ENCODE peak calls at places on chromosomes 16 and 17, in eight cellular contexts. U is immature natural killer cell, O is hypothalamus, B is COR-L47, V is bronchial epithelial cell, Q is NCI-H1417, R is Daoy, H is heart left ventricle. A is an unnamed sample.
A peak's percentile ranks its signal among the peaks of the same experiment; 100 is the strongest.

GRCh38 chr16:65763640-65764305 is 602.7 kb upstream of the CDH5 start:
- DNase-seq in U (no peak), O (no peak), B (no peak), V (no peak), Q (no peak), R (no peak), H (no peak), A (no peak)

GRCh38 chr16:70553645-70554044 is 30.0 kb downstream of the SF3B3 start:
- DNase-seq in U (no peak), O (no peak), B (no peak), V (no peak), Q (no peak), R (no peak), H (no peak), A (no peak)

GRCh38 chr16:84795338-84796053 is 24.3 kb upstream of the CRISPLD2 start:
- DNase-seq in U (no peak), O (no peak), B (no peak), V (peak; percentile 35), Q (no peak), R (peak; percentile 32), H (peak; percentile 83), A (no peak)

GRCh38 chr17:65324977-65325376 is 187.8 kb downstream of the RGS9 start:
- DNase-seq in U (no peak), O (no peak), B (no peak), V (no peak), Q (no peak), R (no peak), H (peak; percentile 25), A (no peak)

GRCh38 chr17:2872282-2872681 is 76.0 kb downstream of the RAP1GAP2 start:
- DNase-seq in U (no peak), O (no peak), B (no peak), V (no peak), Q (no peak), R (no peak), H (no peak), A (no peak)

GRCh38 chr17:39923836-39924690 is 3.3 kb downstream of the ORMDL3 start:
- DNase-seq in U (no peak), O (no peak), B (no peak), V (no peak), Q (no peak), R (no peak), H (no peak), A (peak; percentile 11)

GRCh38 chr17:60563743-60564142 is 36.2 kb upstream of the PPM1D start:
- DNase-seq in U (no peak), O (no peak), B (no peak), V (peak; percentile 48), Q (no peak), R (peak; percentile 10), H (no peak), A (no peak)

GRCh38 chr17:76266244-76266938 is 1.2 kb downstream of the UBALD2 start:
- DNase-seq in U (no peak), O (no peak), B (no peak), V (peak; percentile 29), Q (peak; percentile 29), R (peak; percentile 43), H (no peak), A (peak; percentile 48)

GRCh38 chr16:75742424-75743047 is 16.2 kb upstream of the CPHXL start:
- DNase-seq in U (no peak), O (no peak), B (no peak), V (peak; percentile 2), Q (no peak), R (no peak), H (no peak), A (peak; percentile 17)

GRCh38 chr17:74960739-74961342 is 11.7 kb downstream of the HID1 start:
- DNase-seq in U (no peak), O (no peak), B (no peak), V (peak; percentile 52), Q (no peak), R (peak; percentile 84), H (no peak), A (peak; percentile 96)

GRCh38 chr16:11328172-11329079 is 16.8 kb upstream of the RMI2 start:
- DNase-seq in U (no peak), O (no peak), B (no peak), V (peak; percentile 73), Q (no peak), R (peak; percentile 87), H (peak; percentile 80), A (no peak)

GRCh38 chr16:82011199-82011641 is at the start of gene SDR42E1:
- DNase-seq in U (peak; percentile 48), O (no peak), B (peak; percentile 86), V (peak; percentile 64), Q (peak; percentile 11), R (peak; percentile 20), H (no peak), A (no peak)

GRCh38 chr16:84013787-84014569 is 28.6 kb downstream of the SLC38A8 start:
- DNase-seq in U (peak; percentile 21), O (no peak), B (peak; percentile 35), V (peak; percentile 92), Q (peak; percentile 55), R (peak; percentile 80), H (no peak), A (peak; percentile 100)

GRCh38 chr16:67919618-67920210 is 11.9 kb downstream of the CTRL start:
- DNase-seq in U (no peak), O (no peak), B (no peak), V (no peak), Q (no peak), R (no peak), H (no peak), A (no peak)

GRCh38 chr17:5203908-5204294 is 12.2 kb upstream of the ZNF594 start:
- DNase-seq in U (no peak), O (no peak), B (no peak), V (peak; percentile 68), Q (no peak), R (peak; percentile 45), H (no peak), A (no peak)

GRCh38 chr16:20803561-20804214 is 2.6 kb downstream of the ERI2 start:
- DNase-seq in U (no peak), O (no peak), B (no peak), V (no peak), Q (no peak), R (no peak), H (no peak), A (no peak)

GRCh38 chr16:85571813-85572619 is 41.1 kb upstream of the GSE1 start:
- DNase-seq in U (no peak), O (no peak), B (no peak), V (no peak), Q (no peak), R (no peak), H (peak; percentile 56), A (no peak)

GRCh38 chr17:4545217-4545951 is 9.8 kb downstream of the MYBBP1A start:
- DNase-seq in U (no peak), O (no peak), B (no peak), V (no peak), Q (no peak), R (no peak), H (peak; percentile 18), A (no peak)

GRCh38 chr16:24538756-24539294 is 541 bp upstream of the RBBP6 start:
- DNase-seq in U (no peak), O (no peak), B (peak; percentile 82), V (no peak), Q (no peak), R (no peak), H (no peak), A (no peak)

GRCh38 chr16:67661101-67661661 is 421 bp downstream of the PARD6A start:
- DNase-seq in U (no peak), O (no peak), B (no peak), V (peak; percentile 52), Q (peak; percentile 81), R (peak; percentile 40), H (peak; percentile 34), A (peak; percentile 65)

A was measured in NCI-H82.